ENCODE peak calls at places on chromosomes 4 and X, in six cellular contexts. O is HEK293T, M is naive B cell, Q is amniotic stem cell, Z is nucleus accumbens, D is Right ventricle myocardium superior. P is an unnamed sample.
A peak's percentile ranks its signal among the peaks of the same experiment; 100 is the strongest.

GRCh38 chrX:40065291-40066046 is 32.3 kb downstream of the BCOR start:
- DNase-seq in M (no peak), Q (no peak), Z (no peak), O (no peak), D (no peak), P (no peak)

GRCh38 chrX:21374163-21374993 is at the start of gene CNKSR2:
- DNase-seq in M (peak; percentile 81), D (peak; percentile 47), Q (no peak), O (peak; percentile 64), Z (peak; percentile 56), P (peak; percentile 87)

GRCh38 chr4:53782468-53782865 is 191.2 kb upstream of the LNX1 start:
- DNase-seq in O (no peak), Z (no peak), D (no peak), M (no peak), Q (no peak), P (no peak)

GRCh38 chr4:38837849-38838248 is 18.8 kb downstream of the TLR6 start:
- DNase-seq in Z (no peak), D (no peak), M (no peak), Q (no peak), O (no peak), P (no peak)

GRCh38 chr4:95544433-95545103 is 4.2 kb downstream of the UNC5C start:
- DNase-seq in O (no peak), Q (no peak), Z (no peak), M (no peak), D (no peak), P (no peak)

GRCh38 chr4:23930750-23931488 is 41.1 kb upstream of the PPARGC1A start:
- DNase-seq in D (peak; percentile 91), Z (peak; percentile 22), O (peak; percentile 10), M (no peak), Q (no peak), P (peak; percentile 62)

GRCh38 chr4:39353478-39354177 is 12.5 kb downstream of the RFC1 start:
- DNase-seq in D (no peak), Z (no peak), M (peak; percentile 40), O (no peak), Q (no peak), P (no peak)

GRCh38 chr4:122865421-122865820 is 38.8 kb downstream of the FGF2 start:
- DNase-seq in M (no peak), Q (no peak), D (no peak), O (no peak), Z (no peak), P (no peak)

GRCh38 chr4:8303081-8303480 is 33.5 kb downstream of the HTRA3 start:
- DNase-seq in M (no peak), D (no peak), Q (no peak), O (no peak), Z (no peak), P (no peak)

GRCh38 chrX:19678941-19679340 is 163.6 kb upstream of the MAP3K15 start:
- DNase-seq in M (peak; percentile 30), Z (no peak), D (no peak), O (no peak), Q (no peak), P (no peak)